ENCODE peak calls at places on chromosomes 4 and X, in six cellular contexts. Y, C, V, G, L and Z are unnamed samples.

GRCh38 chr4:17166954-17167353 is 268.5 kb upstream of the LDB2 start:
- DNase-seq in Y (no peak), C (no peak), V (no peak), G (no peak), L (peak), Z (no peak)

GRCh38 chrX:101219116-101219839 is at the start of gene DRP2:
- DNase-seq in Y (no peak), C (no peak), V (peak), G (no peak), L (peak), Z (no peak)

GRCh38 chrX:149198980-149199732 is 305.9 kb downstream of the IDS start:
- DNase-seq in Y (peak), C (no peak), V (no peak), G (no peak), L (no peak), Z (no peak)

GRCh38 chr4:98627883-98628282 is 30.5 kb downstream of the TSPAN5 start:
- DNase-seq in Y (no peak), C (no peak), V (peak), G (no peak), L (peak), Z (no peak)

GRCh38 chr4:80210549-80210948 is 13.2 kb downstream of the PRDM8 start:
- DNase-seq in Y (no peak), C (no peak), V (no peak), G (no peak), L (no peak), Z (no peak)

GRCh38 chrX:153667931-153668396 is 5.6 kb downstream of the PNCK start:
- DNase-seq in Y (peak), C (no peak), V (peak), G (no peak), L (peak), Z (peak)

GRCh38 chrX:138710866-138711331 is 618 bp downstream of the FGF13 start:
- DNase-seq in Y (no peak), C (no peak), V (no peak), G (no peak), L (peak), Z (no peak)

GRCh38 chrX:135327299-135327698 is 18.0 kb downstream of the ETDC start:
- DNase-seq in Y (no peak), C (no peak), V (peak), G (no peak), L (peak), Z (no peak)

GRCh38 chr4:88027611-88028608 is 20.5 kb downstream of the PKD2 start:
- DNase-seq in Y (no peak), C (peak), V (peak), G (no peak), L (peak), Z (peak)

GRCh38 chr4:166121897-166122296 is 248.9 kb downstream of the TLL1 start:
- DNase-seq in Y (no peak), C (no peak), V (no peak), G (no peak), L (no peak), Z (no peak)

GRCh38 chr4:168607215-168607614 is 110.4 kb downstream of the PALLD start:
- DNase-seq in Y (no peak), C (no peak), V (no peak), G (no peak), L (peak), Z (no peak)
- H3K9ac ChIP-seq in Y (no peak), C (no peak), V (no peak), G (no peak), L (no peak), Z (no peak)

DNA sequence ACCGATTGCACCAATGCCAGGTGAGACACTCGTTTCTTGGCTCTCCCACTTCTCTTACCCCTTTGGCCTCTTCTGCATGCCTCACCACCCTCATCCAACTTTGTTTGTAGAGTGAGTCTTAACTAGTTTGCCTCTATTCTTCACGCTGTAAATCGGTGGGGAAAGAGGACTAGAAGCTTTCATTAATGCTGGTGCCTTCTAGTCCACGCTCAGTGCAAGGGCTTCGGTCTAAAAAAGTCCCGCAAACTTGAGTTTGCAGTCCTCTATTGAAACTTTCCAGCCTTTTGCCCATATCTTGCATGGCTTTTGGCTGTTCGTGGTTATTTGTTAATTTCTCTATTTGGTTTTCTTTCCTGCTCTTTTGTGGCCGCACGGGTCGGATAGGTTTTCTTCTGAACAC is 838 bp downstream of the DACH2 start:
- DNase-seq in Y (no peak), C (no peak), V (no peak), G (no peak), L (no peak), Z (no peak)
- TF ChIP-seq EZH2 in Y (no peak), C (no peak), V (no peak), G (no peak), L (no peak), Z (no peak)

GRCh38 chrX:104343408-104344129 is 88.8 kb upstream of the ESX1 start:
- DNase-seq in Y (peak), C (no peak), V (peak), G (peak), L (peak), Z (peak)
- H3K27ac ChIP-seq in Y (no peak), C (no peak), V (peak), G (no peak), L (no peak), Z (no peak)

GRCh38 chr4:86963697-86964096 is 28.9 kb downstream of the AFF1 start:
- DNase-seq in Y (no peak), C (peak), V (peak), G (no peak), L (peak), Z (no peak)

GRCh38 chr4:86961605-86962295 is 26.9 kb downstream of the AFF1 start:
- DNase-seq in Y (peak), C (no peak), V (no peak), G (no peak), L (peak), Z (peak)

GRCh38 chr4:86960557-86960959 is 25.7 kb downstream of the AFF1 start:
- DNase-seq in Y (no peak), C (no peak), V (no peak), G (no peak), L (peak), Z (no peak)

GRCh38 chr4:86959588-86960500 is 25.0 kb downstream of the AFF1 start:
- DNase-seq in Y (no peak), C (no peak), V (no peak), G (no peak), L (no peak), Z (no peak)

GRCh38 chr4:86961103-86961502 is 26.3 kb downstream of the AFF1 start:
- DNase-seq in Y (no peak), C (no peak), V (no peak), G (no peak), L (no peak), Z (no peak)
- H3K9ac ChIP-seq in Y (peak), C (no peak), V (no peak), G (peak), L (no peak), Z (peak)

DNA sequence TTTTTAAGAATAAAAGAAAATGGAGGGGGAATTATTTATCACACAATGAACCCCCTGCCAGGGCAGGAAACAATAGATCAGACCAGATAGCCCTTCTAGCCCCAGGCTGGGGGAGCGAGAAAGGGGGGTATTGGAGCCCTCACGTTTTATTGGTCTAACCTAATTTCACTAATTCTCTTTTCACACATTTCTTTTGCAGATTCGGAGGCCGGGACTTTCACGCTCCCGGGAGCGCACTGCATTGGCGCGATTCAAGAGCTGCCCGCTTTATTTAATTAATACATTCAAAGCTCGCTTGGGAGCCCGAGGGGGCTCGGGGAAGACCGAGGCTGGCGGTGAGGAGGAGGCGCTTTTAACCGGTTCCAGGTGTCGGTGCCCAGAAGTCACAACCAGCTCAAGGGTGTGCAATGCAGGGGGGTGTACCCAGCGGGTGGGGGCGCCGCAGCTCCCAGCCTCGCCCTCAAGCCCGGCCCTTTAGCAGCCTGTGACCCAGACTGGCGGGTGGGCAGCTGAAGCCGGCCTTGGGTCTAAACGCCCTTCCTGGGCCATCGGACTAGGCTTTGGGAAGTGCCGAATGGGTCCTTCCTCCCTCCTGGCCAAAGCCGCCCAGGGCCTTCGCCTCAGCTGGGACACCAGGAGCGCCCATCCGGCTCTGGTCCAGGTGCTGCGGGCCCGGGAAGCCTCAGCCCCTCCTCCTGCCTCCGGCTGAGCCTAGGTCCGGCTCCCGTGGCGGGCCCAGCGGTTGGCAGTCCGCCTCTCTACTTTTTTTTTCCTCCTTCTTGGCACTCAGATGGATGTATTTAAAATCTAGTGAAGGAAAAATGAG is 5.3 kb downstream of the NEUROG2 start:
- DNase-seq in Y (no peak), C (no peak), V (no peak), G (no peak), L (no peak), Z (no peak)
- TF ChIP-seq EZH2 in Y (no peak), C (peak), V (peak), G (no peak), L (peak), Z (no peak)

DNA sequence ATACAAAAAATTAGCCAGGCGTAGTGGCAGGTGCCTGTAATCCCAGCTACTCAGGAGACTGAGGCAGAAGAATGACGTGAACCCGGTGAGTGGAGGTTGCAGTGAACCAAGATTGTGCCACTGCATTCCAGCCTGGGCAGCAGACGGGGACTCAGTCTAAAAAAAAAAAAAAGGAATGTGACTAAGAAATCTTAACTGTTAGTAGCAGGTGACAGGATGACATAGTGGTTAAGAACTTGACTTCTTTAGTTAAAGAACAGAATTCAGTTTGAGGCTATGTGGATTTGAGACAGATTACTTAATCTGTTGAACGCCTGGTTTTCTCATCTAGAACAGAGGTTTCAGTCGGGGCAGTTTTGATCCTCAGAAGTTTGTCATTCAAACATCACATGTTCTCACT is 3.2 kb downstream of the TRMT44 start:
- DNase-seq in Y (no peak), C (no peak), V (no peak), G (no peak), L (no peak), Z (no peak)
- H3K27ac ChIP-seq in Y (no peak), C (no peak), V (no peak), G (no peak), L (no peak), Z (no peak)

DNA sequence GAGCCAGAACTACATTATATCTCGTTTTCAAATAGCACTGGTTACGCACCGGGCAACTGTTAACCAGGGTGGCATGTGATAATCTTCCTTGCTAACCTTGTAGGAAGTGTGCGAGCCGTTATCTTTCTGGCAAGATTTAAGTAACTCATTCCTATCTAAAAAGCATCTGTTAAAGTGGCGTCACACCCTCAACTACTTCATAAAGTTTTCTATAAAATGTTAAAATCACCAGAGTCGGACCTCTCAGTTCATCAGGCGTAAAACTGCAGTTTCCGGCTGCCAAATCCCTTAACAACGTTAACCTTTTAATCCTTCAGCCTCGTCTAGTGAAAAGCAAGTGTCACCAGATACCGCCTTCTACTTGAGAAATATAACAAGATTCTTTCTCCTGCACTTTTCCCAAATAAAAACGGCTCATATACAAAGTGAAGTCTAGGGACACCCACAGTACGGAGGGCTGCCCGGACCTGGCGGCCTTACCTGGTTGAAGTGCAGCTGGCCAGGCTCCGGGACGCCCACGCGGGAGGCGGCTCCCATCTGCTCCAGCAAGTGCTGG is 1.2 kb downstream of the SLC39A8 start:
- DNase-seq in Y (peak), C (no peak), V (no peak), G (no peak), L (peak), Z (peak)
- H3K9ac ChIP-seq in Y (peak), C (peak), V (peak), G (peak), L (no peak), Z (peak)

DNA sequence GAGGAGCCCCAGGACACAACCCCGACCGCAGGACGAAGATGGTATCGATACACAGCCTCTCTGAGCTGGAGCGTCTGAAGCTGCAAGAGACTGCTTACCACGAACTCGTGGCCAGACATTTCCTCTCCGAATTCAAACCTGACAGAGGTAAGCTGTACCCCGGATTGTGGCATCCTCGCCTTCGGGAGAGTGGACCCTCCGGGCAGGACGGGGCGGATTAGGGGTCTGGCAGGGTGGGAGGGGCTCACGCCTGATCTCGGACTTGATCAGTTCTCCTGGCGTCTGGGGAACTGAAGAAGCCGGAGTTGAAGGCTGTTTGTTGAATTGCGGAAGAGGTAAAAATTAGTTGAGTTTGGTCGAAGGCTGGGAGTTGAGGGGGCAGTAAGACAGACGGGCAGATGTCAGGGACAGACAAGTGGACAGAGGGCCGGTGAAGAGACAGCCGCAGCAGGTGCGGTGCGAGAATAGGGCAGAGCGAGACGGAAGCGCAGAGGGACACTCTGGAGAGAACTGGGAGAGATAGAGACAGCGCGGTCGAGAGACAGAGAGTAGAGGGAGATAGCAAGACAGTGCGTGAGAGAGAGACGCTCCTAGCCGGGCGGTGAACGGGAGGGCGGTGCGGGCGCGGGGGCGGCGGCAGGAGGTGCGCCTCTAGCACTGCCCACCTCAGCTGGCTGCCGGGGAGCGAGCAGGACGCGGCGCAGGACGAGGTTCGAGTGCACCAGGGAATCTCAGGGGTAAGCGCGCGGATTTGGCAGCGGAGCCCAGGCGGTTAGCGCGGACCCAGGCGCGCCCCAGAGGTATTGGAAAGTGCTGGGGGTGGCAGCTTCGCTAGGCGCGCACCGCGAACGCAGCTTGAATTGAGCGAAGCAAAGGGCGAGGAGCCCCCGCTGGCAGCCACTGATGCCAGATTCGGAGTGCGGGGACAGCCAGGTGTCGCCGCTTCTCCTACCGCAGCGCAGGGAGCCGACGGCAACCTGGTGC is 23.9 kb downstream of the ARHGAP36 start:
- DNase-seq in Y (no peak), C (no peak), V (no peak), G (no peak), L (no peak), Z (no peak)
- TF ChIP-seq EZH2 in Y (no peak), C (peak), V (peak), G (no peak), L (no peak), Z (no peak)

DNA sequence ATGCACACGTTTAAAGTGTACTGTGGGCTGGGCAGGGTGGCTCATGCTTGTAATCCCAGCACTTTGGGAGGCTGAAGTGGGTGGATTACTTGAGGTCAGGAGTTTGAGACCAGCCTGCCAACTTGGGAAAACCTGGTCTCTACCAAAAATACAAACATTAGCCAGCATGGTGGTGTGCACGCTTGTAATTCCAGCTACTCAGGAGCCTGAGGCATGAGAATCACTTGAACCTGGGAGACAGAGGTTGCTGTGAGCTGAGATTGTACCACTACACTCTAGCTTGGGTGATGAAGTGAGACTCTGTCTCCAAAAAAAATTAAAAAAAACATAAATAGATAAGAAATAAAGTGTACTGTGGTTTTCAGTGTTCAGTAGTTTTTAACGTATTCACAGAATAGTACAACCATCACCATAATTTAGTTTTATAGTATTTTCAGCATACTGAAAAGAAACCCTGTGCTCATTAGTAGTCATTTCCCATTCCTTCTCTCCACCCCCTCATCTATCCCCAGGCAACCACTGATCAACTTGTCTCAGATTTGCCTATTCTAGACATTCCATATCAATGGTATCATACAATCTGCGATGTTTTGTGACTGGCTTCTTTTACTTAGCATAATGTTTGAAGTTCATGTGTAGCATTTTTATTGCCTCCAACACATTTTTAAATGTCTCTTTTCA is 19.1 kb downstream of the SLAIN2 start:
- DNase-seq in Y (no peak), C (no peak), V (peak), G (peak), L (peak), Z (no peak)
- H3K27ac ChIP-seq in Y (no peak), C (peak), V (peak), G (peak), L (peak), Z (no peak)

DNA sequence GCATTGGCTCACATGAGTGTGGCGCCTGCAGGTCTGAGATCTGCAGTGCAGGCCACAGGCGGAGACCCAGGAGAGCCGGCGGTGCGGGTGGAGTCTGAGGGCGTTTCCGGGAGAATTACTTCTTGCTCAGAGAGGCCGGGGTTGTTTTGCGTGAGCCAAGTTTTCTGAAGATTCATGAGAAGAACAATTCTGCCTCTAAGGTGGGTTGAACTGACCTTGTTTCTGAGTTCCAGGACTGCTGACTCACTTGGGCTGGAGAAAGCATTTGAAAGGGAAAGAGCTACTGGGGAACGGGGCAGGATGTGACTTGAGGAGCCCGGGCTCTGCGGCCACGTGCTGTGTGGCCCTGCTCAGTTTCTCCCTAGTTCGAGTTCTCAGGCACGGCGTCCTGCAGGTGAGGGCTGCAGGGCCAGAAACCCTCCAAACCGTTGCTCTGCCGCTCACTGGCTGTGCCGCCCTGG is 36.7 kb upstream of the SORCS2 start:
- DNase-seq in Y (no peak), C (peak), V (peak), G (no peak), L (peak), Z (no peak)
- H3K9ac ChIP-seq in Y (no peak), C (peak), V (no peak), G (no peak), L (no peak), Z (no peak)